ENCODE peak calls at places on chromosome 16, in nine cellular contexts. Y, D, N, O, R, C, Z, S and J are unnamed samples.

GRCh38 chr16:71216714-71217113 is 13.8 kb downstream of the HYDIN start:
- DNase-seq in Y (no peak), D (no peak), N (no peak), O (no peak), R (no peak), C (no peak), Z (no peak), S (no peak), J (no peak)

GRCh38 chr16:12896562-12896961 is 4.8 kb upstream of the SHISA9 start:
- DNase-seq in Y (no peak), D (no peak), N (no peak), O (no peak), R (peak), C (peak), Z (no peak), S (peak), J (no peak)

GRCh38 chr16:4288148-4288921 is 15.5 kb upstream of the TFAP4 start:
- DNase-seq in Y (peak), D (peak), N (peak), O (peak), R (peak), C (peak), Z (peak), S (peak), J (no peak)

GRCh38 chr16:88651276-88651988 is 579 bp upstream of the CYBA start:
- DNase-seq in Y (peak), D (peak), N (no peak), O (peak), R (no peak), C (no peak), Z (peak), S (no peak), J (no peak)

GRCh38 chr16:82585675-82586074 is 41.1 kb upstream of the CDH13 start:
- DNase-seq in Y (no peak), D (no peak), N (no peak), O (no peak), R (peak), C (peak), Z (no peak), S (no peak), J (peak)

GRCh38 chr16:88759245-88759975 is 25.6 kb downstream of the PIEZO1 start:
- DNase-seq in Y (peak), D (peak), N (no peak), O (no peak), R (no peak), C (peak), Z (peak), S (peak), J (no peak)

GRCh38 chr16:57834936-57835335 is 32.6 kb upstream of the KIFC3 start:
- DNase-seq in Y (no peak), D (no peak), N (no peak), O (no peak), R (no peak), C (peak), Z (no peak), S (no peak), J (no peak)

GRCh38 chr16:87324411-87325275 is 7.5 kb upstream of the C16orf95 start:
- DNase-seq in Y (peak), D (peak), N (peak), O (peak), R (peak), C (no peak), Z (peak), S (peak), J (no peak)

GRCh38 chr16:81189100-81189664 is 49.3 kb upstream of the BCO1 start:
- DNase-seq in Y (no peak), D (no peak), N (no peak), O (no peak), R (peak), C (no peak), Z (no peak), S (no peak), J (peak)

GRCh38 chr16:11857161-11857560 is 5.8 kb upstream of the RSL1D1 start:
- DNase-seq in Y (no peak), D (no peak), N (no peak), O (no peak), R (peak), C (peak), Z (no peak), S (no peak), J (no peak)

GRCh38 chr16:50244504-50245416 is 21.6 kb upstream of the ADCY7 start:
- DNase-seq in Y (no peak), D (no peak), N (no peak), O (no peak), R (no peak), C (no peak), Z (peak), S (no peak), J (no peak)

GRCh38 chr16:11586856-11587642 is at the start of gene LITAF:
- DNase-seq in Y (peak), D (peak), N (peak), O (peak), R (peak), C (no peak), Z (peak), S (peak), J (no peak)

GRCh38 chr16:72072514-72073342 is 9.7 kb downstream of the HPR start:
- DNase-seq in Y (no peak), D (no peak), N (no peak), O (no peak), R (no peak), C (no peak), Z (no peak), S (peak), J (no peak)

GRCh38 chr16:53945996-53946395 is 242.0 kb downstream of the FTO start:
- DNase-seq in Y (no peak), D (no peak), N (no peak), O (no peak), R (peak), C (peak), Z (no peak), S (peak), J (peak)

GRCh38 chr16:77652399-77652798 is 69.9 kb upstream of the NUDT7 start:
- DNase-seq in Y (no peak), D (no peak), N (no peak), O (no peak), R (peak), C (no peak), Z (no peak), S (no peak), J (no peak)

GRCh38 chr16:22070361-22071351 is 21.7 kb upstream of the VWA3A start:
- DNase-seq in Y (no peak), D (no peak), N (no peak), O (no peak), R (peak), C (peak), Z (no peak), S (no peak), J (no peak)

GRCh38 chr16:6573577-6573976 is 759.1 kb upstream of the RBFOX1 start:
- DNase-seq in Y (no peak), D (no peak), N (peak), O (no peak), R (no peak), C (no peak), Z (peak), S (no peak), J (no peak)